ENCODE peak calls at places on chromosomes 1 and 21, in nine cellular contexts. One of them, this sample, is unnamed.

GRCh38 chr1:86957206-86957605 is 42.8 kb downstream of the HS2ST1 start:
- DNase-seq in NCI-H2107: no peak
- DNase-seq in H4: no peak
- DNase-seq in epithelial cell of proximal tubule: no peak
- DNase-seq in MM.1S: no peak
- DNase-seq in tibial nerve: no peak
- DNase-seq in Ammon's horn: no peak
- DNase-seq in RWPE1: no peak
- DNase-seq in Calu3: no peak
- DNase-seq in this sample: no peak

GRCh38 chr1:25649041-25649440 is 32.5 kb downstream of the MAN1C1 start:
- DNase-seq in NCI-H2107: no peak
- DNase-seq in H4: no peak
- DNase-seq in epithelial cell of proximal tubule: no peak
- DNase-seq in MM.1S: no peak
- DNase-seq in tibial nerve: no peak
- DNase-seq in Ammon's horn: no peak
- DNase-seq in RWPE1: no peak
- DNase-seq in Calu3: no peak
- DNase-seq in this sample: no peak

GRCh38 chr1:3349161-3349967 is 105.1 kb upstream of the ARHGEF16 start:
- DNase-seq in NCI-H2107: no peak
- DNase-seq in H4: no peak
- DNase-seq in epithelial cell of proximal tubule: no peak
- DNase-seq in MM.1S: no peak
- DNase-seq in tibial nerve: no peak
- DNase-seq in Ammon's horn: no peak
- DNase-seq in RWPE1: no peak
- DNase-seq in Calu3: peak
- DNase-seq in this sample: peak

GRCh38 chr1:203584040-203584439 is 42.6 kb upstream of the ATP2B4 start:
- DNase-seq in NCI-H2107: no peak
- DNase-seq in H4: no peak
- DNase-seq in epithelial cell of proximal tubule: no peak
- DNase-seq in MM.1S: no peak
- DNase-seq in tibial nerve: no peak
- DNase-seq in Ammon's horn: no peak
- DNase-seq in RWPE1: no peak
- DNase-seq in Calu3: no peak
- DNase-seq in this sample: no peak

GRCh38 chr1:155008015-155008941 is 5.7 kb downstream of the ZBTB7B start:
- DNase-seq in NCI-H2107: no peak
- DNase-seq in H4: no peak
- DNase-seq in epithelial cell of proximal tubule: no peak
- DNase-seq in MM.1S: no peak
- DNase-seq in tibial nerve: no peak
- DNase-seq in Ammon's horn: no peak
- DNase-seq in RWPE1: no peak
- DNase-seq in Calu3: no peak
- DNase-seq in this sample: no peak

GRCh38 chr1:71400050-71400449 is 319.2 kb upstream of the ZRANB2 start:
- DNase-seq in NCI-H2107: no peak
- DNase-seq in H4: no peak
- DNase-seq in epithelial cell of proximal tubule: no peak
- DNase-seq in MM.1S: no peak
- DNase-seq in tibial nerve: no peak
- DNase-seq in Ammon's horn: no peak
- DNase-seq in RWPE1: no peak
- DNase-seq in Calu3: no peak
- DNase-seq in this sample: no peak

GRCh38 chr1:245051349-245052221 is 103.2 kb upstream of the KIF26B start:
- DNase-seq in NCI-H2107: no peak
- DNase-seq in H4: no peak
- DNase-seq in epithelial cell of proximal tubule: no peak
- DNase-seq in MM.1S: no peak
- DNase-seq in tibial nerve: peak
- DNase-seq in Ammon's horn: peak
- DNase-seq in RWPE1: no peak
- DNase-seq in Calu3: peak
- DNase-seq in this sample: no peak

GRCh38 chr1:115828101-115829022 is 12.6 kb downstream of the NHLH2 start:
- DNase-seq in NCI-H2107: no peak
- DNase-seq in H4: no peak
- DNase-seq in epithelial cell of proximal tubule: no peak
- DNase-seq in MM.1S: no peak
- DNase-seq in tibial nerve: no peak
- DNase-seq in Ammon's horn: peak
- DNase-seq in RWPE1: no peak
- DNase-seq in Calu3: no peak
- DNase-seq in this sample: no peak

GRCh38 chr1:36300526-36300925 is 5.6 kb upstream of the SH3D21 start:
- DNase-seq in NCI-H2107: no peak
- DNase-seq in H4: no peak
- DNase-seq in epithelial cell of proximal tubule: no peak
- DNase-seq in MM.1S: no peak
- DNase-seq in tibial nerve: no peak
- DNase-seq in Ammon's horn: no peak
- DNase-seq in RWPE1: no peak
- DNase-seq in Calu3: no peak
- DNase-seq in this sample: peak

GRCh38 chr1:205680073-205680851 is at the start of gene SLC45A3:
- DNase-seq in NCI-H2107: no peak
- DNase-seq in H4: no peak
- DNase-seq in epithelial cell of proximal tubule: no peak
- DNase-seq in MM.1S: peak
- DNase-seq in tibial nerve: no peak
- DNase-seq in Ammon's horn: no peak
- DNase-seq in RWPE1: peak
- DNase-seq in Calu3: peak
- DNase-seq in this sample: peak

GRCh38 chr1:230263573-230264195 is 162.4 kb downstream of the PGBD5 start:
- DNase-seq in NCI-H2107: no peak
- DNase-seq in H4: no peak
- DNase-seq in epithelial cell of proximal tubule: no peak
- DNase-seq in MM.1S: no peak
- DNase-seq in tibial nerve: no peak
- DNase-seq in Ammon's horn: no peak
- DNase-seq in RWPE1: no peak
- DNase-seq in Calu3: no peak
- DNase-seq in this sample: no peak

GRCh38 chr1:237570530-237570929 is 320.2 kb downstream of the ZP4 start:
- DNase-seq in NCI-H2107: no peak
- DNase-seq in H4: no peak
- DNase-seq in epithelial cell of proximal tubule: no peak
- DNase-seq in MM.1S: no peak
- DNase-seq in tibial nerve: no peak
- DNase-seq in Ammon's horn: no peak
- DNase-seq in RWPE1: no peak
- DNase-seq in Calu3: no peak
- DNase-seq in this sample: no peak

GRCh38 chr1:156198831-156199349 is 5.0 kb downstream of the SLC25A44 start:
- DNase-seq in NCI-H2107: no peak
- DNase-seq in H4: no peak
- DNase-seq in epithelial cell of proximal tubule: no peak
- DNase-seq in MM.1S: no peak
- DNase-seq in tibial nerve: no peak
- DNase-seq in Ammon's horn: no peak
- DNase-seq in RWPE1: no peak
- DNase-seq in Calu3: no peak
- DNase-seq in this sample: no peak

GRCh38 chr1:206784471-206784903 is 12.2 kb upstream of the IL10 start:
- DNase-seq in NCI-H2107: no peak
- DNase-seq in H4: no peak
- DNase-seq in epithelial cell of proximal tubule: no peak
- DNase-seq in MM.1S: peak
- DNase-seq in tibial nerve: no peak
- DNase-seq in Ammon's horn: no peak
- DNase-seq in RWPE1: no peak
- DNase-seq in Calu3: no peak
- DNase-seq in this sample: no peak

GRCh38 chr1:156664949-156665411 is 12.2 kb downstream of the NES start:
- DNase-seq in NCI-H2107: no peak
- DNase-seq in H4: peak
- DNase-seq in epithelial cell of proximal tubule: no peak
- DNase-seq in MM.1S: peak
- DNase-seq in tibial nerve: no peak
- DNase-seq in Ammon's horn: no peak
- DNase-seq in RWPE1: no peak
- DNase-seq in Calu3: peak
- DNase-seq in this sample: no peak

GRCh38 chr1:183903101-183903500 is 98.2 kb downstream of the RGL1 start:
- DNase-seq in NCI-H2107: no peak
- DNase-seq in H4: no peak
- DNase-seq in epithelial cell of proximal tubule: no peak
- DNase-seq in MM.1S: no peak
- DNase-seq in tibial nerve: no peak
- DNase-seq in Ammon's horn: no peak
- DNase-seq in RWPE1: no peak
- DNase-seq in Calu3: no peak
- DNase-seq in this sample: no peak

GRCh38 chr1:98385691-98386090 is 275.8 kb upstream of the SNX7 start:
- DNase-seq in NCI-H2107: no peak
- DNase-seq in H4: no peak
- DNase-seq in epithelial cell of proximal tubule: no peak
- DNase-seq in MM.1S: no peak
- DNase-seq in tibial nerve: no peak
- DNase-seq in Ammon's horn: no peak
- DNase-seq in RWPE1: no peak
- DNase-seq in Calu3: no peak
- DNase-seq in this sample: no peak

GRCh38 chr1:83901547-83902155 is 97.3 kb downstream of the TTLL7 start:
- DNase-seq in NCI-H2107: no peak
- DNase-seq in H4: peak
- DNase-seq in epithelial cell of proximal tubule: peak
- DNase-seq in MM.1S: no peak
- DNase-seq in tibial nerve: no peak
- DNase-seq in Ammon's horn: no peak
- DNase-seq in RWPE1: peak
- DNase-seq in Calu3: peak
- DNase-seq in this sample: peak

GRCh38 chr1:236522937-236523703 is 662 bp upstream of the LGALS8 start:
- DNase-seq in NCI-H2107: no peak
- DNase-seq in H4: no peak
- DNase-seq in epithelial cell of proximal tubule: no peak
- DNase-seq in MM.1S: no peak
- DNase-seq in tibial nerve: peak
- DNase-seq in Ammon's horn: no peak
- DNase-seq in RWPE1: peak
- DNase-seq in Calu3: peak
- DNase-seq in this sample: no peak

GRCh38 chr21:21385404-21385803 is 387.2 kb downstream of the NCAM2 start:
- DNase-seq in NCI-H2107: no peak
- DNase-seq in H4: no peak
- DNase-seq in epithelial cell of proximal tubule: no peak
- DNase-seq in MM.1S: no peak
- DNase-seq in tibial nerve: no peak
- DNase-seq in Ammon's horn: no peak
- DNase-seq in RWPE1: no peak
- DNase-seq in Calu3: no peak
- DNase-seq in this sample: no peak

GRCh38 chr1:82143108-82143833 is 342.5 kb downstream of the ADGRL2 start:
- DNase-seq in NCI-H2107: no peak
- DNase-seq in H4: no peak
- DNase-seq in epithelial cell of proximal tubule: no peak
- DNase-seq in MM.1S: no peak
- DNase-seq in tibial nerve: no peak
- DNase-seq in Ammon's horn: no peak
- DNase-seq in RWPE1: no peak
- DNase-seq in Calu3: no peak
- DNase-seq in this sample: no peak

GRCh38 chr1:160070243-160071163 is 543 bp upstream of the KCNJ10 start:
- DNase-seq in NCI-H2107: no peak
- DNase-seq in H4: no peak
- DNase-seq in epithelial cell of proximal tubule: no peak
- DNase-seq in MM.1S: peak
- DNase-seq in tibial nerve: peak
- DNase-seq in Ammon's horn: peak
- DNase-seq in RWPE1: peak
- DNase-seq in Calu3: peak
- DNase-seq in this sample: peak

GRCh38 chr1:214107322-214108096 is 119.7 kb downstream of the PROX1 start:
- DNase-seq in NCI-H2107: no peak
- DNase-seq in H4: no peak
- DNase-seq in epithelial cell of proximal tubule: no peak
- DNase-seq in MM.1S: no peak
- DNase-seq in tibial nerve: no peak
- DNase-seq in Ammon's horn: no peak
- DNase-seq in RWPE1: no peak
- DNase-seq in Calu3: no peak
- DNase-seq in this sample: no peak

GRCh38 chr1:174740248-174740990 is 259.3 kb upstream of the CACYBP start:
- DNase-seq in NCI-H2107: no peak
- DNase-seq in H4: no peak
- DNase-seq in epithelial cell of proximal tubule: no peak
- DNase-seq in MM.1S: peak
- DNase-seq in tibial nerve: no peak
- DNase-seq in Ammon's horn: no peak
- DNase-seq in RWPE1: no peak
- DNase-seq in Calu3: no peak
- DNase-seq in this sample: peak

GRCh38 chr1:14726606-14727005 is 128.1 kb downstream of the KAZN start:
- DNase-seq in NCI-H2107: no peak
- DNase-seq in H4: no peak
- DNase-seq in epithelial cell of proximal tubule: no peak
- DNase-seq in MM.1S: no peak
- DNase-seq in tibial nerve: no peak
- DNase-seq in Ammon's horn: no peak
- DNase-seq in RWPE1: no peak
- DNase-seq in Calu3: no peak
- DNase-seq in this sample: no peak

GRCh38 chr1:57599233-57599994 is 175.6 kb upstream of the DAB1 start:
- DNase-seq in NCI-H2107: no peak
- DNase-seq in H4: no peak
- DNase-seq in epithelial cell of proximal tubule: no peak
- DNase-seq in MM.1S: no peak
- DNase-seq in tibial nerve: no peak
- DNase-seq in Ammon's horn: peak
- DNase-seq in RWPE1: no peak
- DNase-seq in Calu3: no peak
- DNase-seq in this sample: no peak

GRCh38 chr1:94422115-94422820 is 4.1 kb downstream of the ABCD3 start:
- DNase-seq in NCI-H2107: no peak
- DNase-seq in H4: no peak
- DNase-seq in epithelial cell of proximal tubule: no peak
- DNase-seq in MM.1S: no peak
- DNase-seq in tibial nerve: no peak
- DNase-seq in Ammon's horn: no peak
- DNase-seq in RWPE1: peak
- DNase-seq in Calu3: no peak
- DNase-seq in this sample: no peak

GRCh38 chr1:151612506-151613274 is 840 bp downstream of the SNX27 start:
- DNase-seq in NCI-H2107: no peak
- DNase-seq in H4: no peak
- DNase-seq in epithelial cell of proximal tubule: no peak
- DNase-seq in MM.1S: no peak
- DNase-seq in tibial nerve: peak
- DNase-seq in Ammon's horn: peak
- DNase-seq in RWPE1: peak
- DNase-seq in Calu3: no peak
- DNase-seq in this sample: peak

GRCh38 chr1:218425647-218426342 is 80.7 kb downstream of the TGFB2 start:
- DNase-seq in NCI-H2107: no peak
- DNase-seq in H4: peak
- DNase-seq in epithelial cell of proximal tubule: peak
- DNase-seq in MM.1S: no peak
- DNase-seq in tibial nerve: no peak
- DNase-seq in Ammon's horn: no peak
- DNase-seq in RWPE1: peak
- DNase-seq in Calu3: no peak
- DNase-seq in this sample: peak

GRCh38 chr1:165073402-165074007 is 283.0 kb downstream of the LMX1A start:
- DNase-seq in NCI-H2107: peak
- DNase-seq in H4: peak
- DNase-seq in epithelial cell of proximal tubule: no peak
- DNase-seq in MM.1S: peak
- DNase-seq in tibial nerve: no peak
- DNase-seq in Ammon's horn: peak
- DNase-seq in RWPE1: peak
- DNase-seq in Calu3: peak
- DNase-seq in this sample: peak

GRCh38 chr1:33342041-33342723 is 21.3 kb upstream of the A3GALT2 start:
- DNase-seq in NCI-H2107: peak
- DNase-seq in H4: peak
- DNase-seq in epithelial cell of proximal tubule: peak
- DNase-seq in MM.1S: no peak
- DNase-seq in tibial nerve: peak
- DNase-seq in Ammon's horn: peak
- DNase-seq in RWPE1: peak
- DNase-seq in Calu3: peak
- DNase-seq in this sample: peak